ENCODE peak calls at places on chromosome 17, in four cellular contexts. One of them, this sample, is unnamed.

GRCh38 chr17:29176500-29177351 is 3.5 kb downstream of the MYO18A start:
- DNase-seq in GM12878: no peak
- DNase-seq in H1: peak
- DNase-seq in HepG2: peak
- DNase-seq in this sample: no peak

GRCh38 chr17:72726936-72727335 is 365.6 kb downstream of the SLC39A11 start:
- DNase-seq in GM12878: peak
- DNase-seq in H1: no peak
- DNase-seq in HepG2: no peak
- DNase-seq in this sample: no peak

GRCh38 chr17:19263621-19264010 is 26.4 kb downstream of the EPN2 start:
- DNase-seq in GM12878: no peak
- DNase-seq in H1: no peak
- DNase-seq in HepG2: no peak
- DNase-seq in this sample: no peak

GRCh38 chr17:43905400-43905984 is 1.8 kb downstream of the MPP2 start:
- DNase-seq in GM12878: no peak
- DNase-seq in H1: peak
- DNase-seq in HepG2: no peak
- DNase-seq in this sample: no peak

GRCh38 chr17:7007143-7007542 is 5.3 kb upstream of the RNASEK start:
- DNase-seq in GM12878: no peak
- DNase-seq in H1: no peak
- DNase-seq in HepG2: no peak
- DNase-seq in this sample: no peak

GRCh38 chr17:59825533-59826316 is 67.0 kb downstream of the TUBD1 start:
- DNase-seq in GM12878: no peak
- DNase-seq in H1: no peak
- DNase-seq in HepG2: no peak
- DNase-seq in this sample: no peak

GRCh38 chr17:76734080-76734840 is 2.9 kb downstream of the SRSF2 start:
- DNase-seq in GM12878: no peak
- DNase-seq in H1: no peak
- DNase-seq in HepG2: no peak
- DNase-seq in this sample: no peak

GRCh38 chr17:19454074-19454473 is 43.0 kb downstream of the RNF112 start:
- DNase-seq in GM12878: no peak
- DNase-seq in H1: peak
- DNase-seq in HepG2: no peak
- DNase-seq in this sample: no peak

GRCh38 chr17:8870406-8871040 is 3.0 kb upstream of the PIK3R6 start:
- DNase-seq in GM12878: no peak
- DNase-seq in H1: no peak
- DNase-seq in HepG2: no peak
- DNase-seq in this sample: no peak

GRCh38 chr17:20926532-20926931 is 116.3 kb downstream of the USP22 start:
- DNase-seq in GM12878: no peak
- DNase-seq in H1: no peak
- DNase-seq in HepG2: no peak
- DNase-seq in this sample: no peak

GRCh38 chr17:76074390-76075363 is at the start of gene GALR2:
- DNase-seq in GM12878: no peak
- DNase-seq in H1: peak
- DNase-seq in HepG2: no peak
- DNase-seq in this sample: no peak

GRCh38 chr17:16933317-16934132 is 38.4 kb downstream of the TNFRSF13B start:
- DNase-seq in GM12878: no peak
- DNase-seq in H1: no peak
- DNase-seq in HepG2: no peak
- DNase-seq in this sample: no peak

GRCh38 chr17:51799240-51799639 is 359.3 kb downstream of the CA10 start:
- DNase-seq in GM12878: no peak
- DNase-seq in H1: no peak
- DNase-seq in HepG2: no peak
- DNase-seq in this sample: no peak

GRCh38 chr17:28520687-28521086 is 14.5 kb downstream of the FOXN1 start:
- DNase-seq in GM12878: no peak
- DNase-seq in H1: no peak
- DNase-seq in HepG2: no peak
- DNase-seq in this sample: no peak

GRCh38 chr17:76697702-76698465 is 12.9 kb downstream of the MXRA7 start:
- DNase-seq in GM12878: no peak
- DNase-seq in H1: no peak
- DNase-seq in HepG2: no peak
- DNase-seq in this sample: no peak

GRCh38 chr17:44133918-44134476 is 7.7 kb upstream of the HROB start:
- DNase-seq in GM12878: no peak
- DNase-seq in H1: no peak
- DNase-seq in HepG2: no peak
- DNase-seq in this sample: no peak

GRCh38 chr17:40526668-40527067 is 25.2 kb upstream of the TNS4 start:
- DNase-seq in GM12878: no peak
- DNase-seq in H1: no peak
- DNase-seq in HepG2: no peak
- DNase-seq in this sample: no peak

GRCh38 chr17:8366231-8366630 is 10.3 kb downstream of the KRABD2 start:
- DNase-seq in GM12878: no peak
- DNase-seq in H1: no peak
- DNase-seq in HepG2: no peak
- DNase-seq in this sample: no peak

GRCh38 chr17:4953461-4953961 is 2.6 kb downstream of the ENO3 start:
- DNase-seq in GM12878: no peak
- DNase-seq in H1: no peak
- DNase-seq in HepG2: no peak
- DNase-seq in this sample: no peak

GRCh38 chr17:72432881-72433280 is 312.1 kb downstream of the SOX9 start:
- DNase-seq in GM12878: no peak
- DNase-seq in H1: no peak
- DNase-seq in HepG2: no peak
- DNase-seq in this sample: no peak

GRCh38 chr17:58006563-58006923 is 503 bp downstream of the SRSF1 start:
- DNase-seq in GM12878: no peak
- DNase-seq in H1: peak
- DNase-seq in HepG2: peak
- DNase-seq in this sample: no peak

GRCh38 chr17:48048321-48049140 is at the start of gene NFE2L1:
- DNase-seq in GM12878: peak
- DNase-seq in H1: no peak
- DNase-seq in HepG2: peak
- DNase-seq in this sample: no peak

GRCh38 chr17:60087882-60088669 is 9.4 kb upstream of the HEATR6 start:
- DNase-seq in GM12878: no peak
- DNase-seq in H1: no peak
- DNase-seq in HepG2: peak
- DNase-seq in this sample: no peak

GRCh38 chr17:1110844-1111598 is 68.8 kb downstream of the ABR start:
- DNase-seq in GM12878: no peak
- DNase-seq in H1: peak
- DNase-seq in HepG2: peak
- DNase-seq in this sample: no peak

GRCh38 chr17:67481808-67482207 is 104.7 kb downstream of the PITPNC1 start:
- DNase-seq in GM12878: no peak
- DNase-seq in H1: no peak
- DNase-seq in HepG2: no peak
- DNase-seq in this sample: no peak

DNA sequence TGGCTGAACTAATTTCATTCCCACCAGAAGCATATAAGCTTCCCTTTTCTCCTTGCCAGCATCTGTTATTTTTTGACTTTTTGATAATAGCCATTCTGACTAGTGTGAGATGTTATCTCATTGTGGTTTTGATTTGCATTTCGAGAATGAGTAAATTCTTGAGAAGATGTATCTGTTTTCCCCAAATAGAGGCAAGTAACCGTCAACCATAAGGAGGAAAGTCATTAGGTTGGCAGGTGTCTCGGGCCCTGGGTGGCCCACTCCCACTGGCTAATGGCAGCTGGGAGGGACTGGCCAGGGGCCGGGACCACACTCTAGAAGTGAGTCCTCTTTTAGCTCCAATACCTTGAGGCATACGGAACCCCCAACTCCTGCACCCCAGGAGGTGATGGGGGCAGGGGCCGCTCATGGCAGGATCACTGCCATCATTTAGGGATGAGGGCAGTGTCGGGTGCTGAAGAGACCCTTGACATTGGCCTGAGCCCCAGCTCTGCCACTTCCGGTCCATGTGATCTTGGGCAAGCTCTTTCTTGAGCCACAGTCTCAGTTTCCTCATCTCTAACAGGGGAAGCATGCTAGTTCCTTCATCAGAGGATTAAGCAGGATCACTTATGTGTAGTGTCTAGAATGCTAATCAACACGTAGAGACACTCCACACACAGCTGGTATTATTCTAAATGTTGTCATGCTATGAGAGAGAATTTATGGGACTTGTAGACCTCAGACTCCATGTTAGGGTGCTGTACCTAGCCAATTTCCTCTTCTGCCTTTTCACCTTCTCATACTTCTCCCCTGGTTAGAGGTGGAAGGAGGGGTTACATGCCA is 44.3 kb downstream of the RGS9 start:
- DNase-seq in GM12878: peak
- DNase-seq in H1: no peak
- DNase-seq in HepG2: no peak
- DNase-seq in this sample: no peak
- TF ChIP-seq SUZ12 in GM12878: no peak
- TF ChIP-seq SUZ12 in H1: no peak
- TF ChIP-seq SUZ12 in HepG2: no peak
- TF ChIP-seq SUZ12 in this sample: no peak

GRCh38 chr17:69175812-69176517 is 34.3 kb upstream of the ABCA6 start:
- DNase-seq in GM12878: no peak
- DNase-seq in H1: no peak
- DNase-seq in HepG2: peak
- DNase-seq in this sample: no peak
- H3K9ac ChIP-seq in GM12878: no peak
- H3K9ac ChIP-seq in H1: no peak
- H3K9ac ChIP-seq in HepG2: no peak
- H3K9ac ChIP-seq in this sample: no peak

GRCh38 chr17:3656755-3657587 is 11.4 kb downstream of the TAX1BP3 start:
- DNase-seq in GM12878: no peak
- DNase-seq in H1: no peak
- DNase-seq in HepG2: no peak
- DNase-seq in this sample: no peak
- TF ChIP-seq SUZ12 in GM12878: no peak
- TF ChIP-seq SUZ12 in H1: no peak
- TF ChIP-seq SUZ12 in HepG2: no peak
- TF ChIP-seq SUZ12 in this sample: no peak

GRCh38 chr17:82338858-82339633 is 5.5 kb upstream of the SECTM1 start:
- DNase-seq in GM12878: no peak
- DNase-seq in H1: no peak
- DNase-seq in HepG2: no peak
- DNase-seq in this sample: no peak
- H3K9ac ChIP-seq in GM12878: no peak
- H3K9ac ChIP-seq in H1: no peak
- H3K9ac ChIP-seq in HepG2: peak
- H3K9ac ChIP-seq in this sample: peak

GRCh38 chr17:65851965-65852736 is 290.7 kb upstream of the AXIN2 start:
- DNase-seq in GM12878: no peak
- DNase-seq in H1: no peak
- DNase-seq in HepG2: no peak
- DNase-seq in this sample: no peak

GRCh38 chr17:65855675-65856074 is 294.2 kb upstream of the AXIN2 start:
- DNase-seq in GM12878: no peak
- DNase-seq in H1: no peak
- DNase-seq in HepG2: no peak
- DNase-seq in this sample: no peak

GRCh38 chr17:65857713-65858112 is 296.3 kb upstream of the AXIN2 start:
- DNase-seq in GM12878: no peak
- DNase-seq in H1: no peak
- DNase-seq in HepG2: no peak
- DNase-seq in this sample: no peak

GRCh38 chr17:65855245-65855644 is 293.8 kb upstream of the AXIN2 start:
- DNase-seq in GM12878: no peak
- DNase-seq in H1: no peak
- DNase-seq in HepG2: no peak
- DNase-seq in this sample: no peak

DNA sequence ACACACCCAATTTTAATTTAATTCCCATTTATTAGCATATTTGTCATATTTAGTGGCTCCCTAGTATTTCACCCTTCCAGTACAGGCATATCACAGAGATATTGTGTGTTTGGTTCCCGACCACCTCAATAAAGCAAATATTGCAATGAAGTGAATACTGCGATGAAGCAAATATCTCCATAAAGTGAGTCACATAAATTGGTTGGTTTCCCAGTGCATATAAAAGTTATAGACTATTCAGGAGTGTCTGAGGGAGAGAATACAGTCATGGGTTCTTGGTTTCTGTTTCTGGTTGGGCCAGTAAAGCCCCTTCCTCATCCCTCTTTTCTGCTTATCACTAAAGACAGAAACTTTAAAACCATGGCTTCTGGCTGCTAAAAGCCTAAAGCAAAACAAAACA is 295.4 kb upstream of the AXIN2 start:
- DNase-seq in GM12878: no peak
- DNase-seq in H1: no peak
- DNase-seq in HepG2: no peak
- DNase-seq in this sample: no peak
- TF ChIP-seq SUZ12 in GM12878: no peak
- TF ChIP-seq SUZ12 in H1: no peak
- TF ChIP-seq SUZ12 in HepG2: no peak
- TF ChIP-seq SUZ12 in this sample: no peak

DNA sequence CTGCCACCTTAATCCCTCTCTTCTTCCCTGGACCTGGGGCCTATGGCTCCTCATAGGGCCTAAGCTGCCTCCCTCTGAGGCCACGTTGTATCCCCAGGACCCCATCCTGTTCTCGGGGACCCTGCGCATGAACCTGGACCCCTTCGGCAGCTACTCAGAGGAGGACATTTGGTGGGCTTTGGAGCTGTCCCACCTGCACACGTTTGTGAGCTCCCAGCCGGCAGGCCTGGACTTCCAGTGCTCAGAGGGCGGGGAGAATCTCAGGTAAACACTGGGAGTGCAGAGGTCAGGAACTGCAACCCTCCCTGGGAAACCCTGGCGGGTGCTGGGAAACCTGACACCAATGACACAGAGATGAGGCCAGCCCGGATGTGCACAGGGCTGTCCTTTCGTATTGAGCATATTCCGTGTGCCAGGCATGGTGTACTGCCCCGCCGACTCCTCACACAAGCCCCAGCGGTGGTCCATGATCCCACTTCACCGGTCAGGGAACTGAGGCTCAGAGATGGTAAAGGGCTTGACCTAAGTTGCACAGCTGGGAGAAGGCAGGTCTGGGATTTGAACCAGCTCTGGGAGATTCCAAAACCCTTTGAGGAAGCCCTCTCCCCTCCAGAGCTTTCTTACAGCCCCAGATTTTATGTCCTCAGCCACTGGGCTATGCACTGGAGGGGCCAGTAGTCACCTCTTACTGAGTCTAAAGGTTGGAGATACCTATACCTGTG is 22.9 kb downstream of the ANKRD40 start:
- DNase-seq in GM12878: no peak
- DNase-seq in H1: no peak
- DNase-seq in HepG2: peak
- DNase-seq in this sample: no peak
- H3K9ac ChIP-seq in GM12878: no peak
- H3K9ac ChIP-seq in H1: no peak
- H3K9ac ChIP-seq in HepG2: peak
- H3K9ac ChIP-seq in this sample: no peak